ENCODE peak calls at places on chromosomes 6 and 20, in seven cellular contexts. E is lower lobe of right lung, C is mesenchymal stem cell, V is NB4, Y is foreskin fibroblast, T is psoas muscle, U is cardiac muscle cell. M is an unnamed sample.

GRCh38 chr20:51318058-51318960 is 224.2 kb downstream of the NFATC2 start:
- DNase-seq in E (peak), C (no peak), V (peak), Y (no peak), T (no peak), U (peak), M (no peak)

GRCh38 chr6:149534742-149535141 is 11.1 kb downstream of the PPIL4 start:
- DNase-seq in E (no peak), C (no peak), V (no peak), Y (no peak), T (no peak), U (no peak), M (no peak)

GRCh38 chr6:161459008-161459407 is 185.1 kb upstream of the AGPAT4 start:
- DNase-seq in E (no peak), C (no peak), V (no peak), Y (no peak), T (no peak), U (no peak), M (no peak)

GRCh38 chr6:137805622-137806021 is 61.4 kb upstream of the TNFAIP3 start:
- DNase-seq in E (no peak), C (peak), V (no peak), Y (no peak), T (peak), U (no peak), M (no peak)

GRCh38 chr20:47905628-47906487 is 120.6 kb upstream of the SULF2 start:
- DNase-seq in E (no peak), C (no peak), V (no peak), Y (no peak), T (no peak), U (no peak), M (no peak)

GRCh38 chr20:44692932-44693476 is 22.2 kb upstream of the CCN5 start:
- DNase-seq in E (no peak), C (peak), V (no peak), Y (peak), T (peak), U (no peak), M (peak)

GRCh38 chr6:34630040-34630439 is 66.5 kb downstream of the ILRUN start:
- DNase-seq in E (no peak), C (peak), V (no peak), Y (peak), T (no peak), U (no peak), M (peak)

GRCh38 chr6:110325197-110325596 is 33.0 kb downstream of the METTL24 start:
- DNase-seq in E (no peak), C (peak), V (no peak), Y (peak), T (no peak), U (no peak), M (peak)

GRCh38 chr6:119112856-119113530 is 34.5 kb upstream of the FAM184A start:
- DNase-seq in E (no peak), C (no peak), V (peak), Y (no peak), T (no peak), U (no peak), M (no peak)

GRCh38 chr20:37776049-37776448 is 82.2 kb downstream of the CTNNBL1 start:
- DNase-seq in E (no peak), C (no peak), V (no peak), Y (no peak), T (no peak), U (no peak), M (no peak)

GRCh38 chr20:57856658-57857057 is 146.8 kb upstream of the PMEPA1 start:
- DNase-seq in E (no peak), C (no peak), V (no peak), Y (no peak), T (no peak), U (no peak), M (no peak)

GRCh38 chr20:57857118-57857517 is 147.3 kb upstream of the PMEPA1 start:
- DNase-seq in E (no peak), C (no peak), V (no peak), Y (no peak), T (no peak), U (no peak), M (no peak)

GRCh38 chr20:57860576-57860975 is 150.8 kb upstream of the PMEPA1 start:
- DNase-seq in E (no peak), C (no peak), V (no peak), Y (no peak), T (no peak), U (no peak), M (no peak)

DNA sequence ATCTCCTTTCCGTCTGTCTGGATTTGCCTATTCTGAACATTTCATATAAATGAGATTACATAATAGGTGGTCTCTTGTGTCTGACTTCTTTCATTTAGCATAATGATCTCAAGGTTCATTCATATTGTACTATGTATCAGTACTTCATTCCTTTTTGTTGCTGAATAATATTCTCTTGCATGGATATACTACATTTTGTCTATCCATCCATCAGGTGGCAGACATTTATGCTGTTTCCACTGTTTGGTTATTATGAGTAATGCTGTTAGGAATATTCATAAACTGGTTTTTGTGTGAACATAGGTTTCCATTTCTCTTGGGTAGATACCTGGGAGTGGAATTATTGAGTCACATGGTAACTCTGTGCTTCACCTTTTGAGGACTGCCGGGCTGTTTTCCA is 148.2 kb upstream of the PMEPA1 start:
- DNase-seq in E (no peak), C (no peak), V (no peak), Y (no peak), T (no peak), U (no peak), M (no peak)
- H3K4me3 ChIP-seq in E (no peak), C (no peak), V (no peak), Y (no peak), T (no peak), U (no peak), M (no peak)

GRCh38 chr6:37705239-37706051 is 7.8 kb upstream of the MDGA1 start:
- DNase-seq in E (peak), C (peak), V (peak), Y (peak), T (peak), U (peak), M (peak)
- H3K4me3 ChIP-seq in E (peak), C (peak), V (peak), Y (peak), T (peak), U (peak), M (peak)

GRCh38 chr6:27314046-27314445 is 2.0 kb upstream of the POM121L2 start:
- DNase-seq in E (no peak), C (no peak), V (no peak), Y (no peak), T (no peak), U (no peak), M (no peak)

GRCh38 chr6:27311806-27312145 is 297 bp downstream of the POM121L2 start:
- DNase-seq in E (no peak), C (no peak), V (no peak), Y (no peak), T (no peak), U (no peak), M (no peak)

GRCh38 chr6:27312146-27312949 is at the start of gene POM121L2:
- DNase-seq in E (peak), C (peak), V (peak), Y (peak), T (no peak), U (peak), M (peak)

GRCh38 chr6:27312950-27313271 is 838 bp upstream of the POM121L2 start:
- DNase-seq in E (no peak), C (no peak), V (no peak), Y (no peak), T (no peak), U (no peak), M (no peak)
- H3K4me3 ChIP-seq in E (peak), C (peak), V (peak), Y (peak), T (peak), U (peak), M (peak)

GRCh38 chr6:140061422-140062041 is 687.1 kb upstream of the CITED2 start:
- DNase-seq in E (no peak), C (no peak), V (no peak), Y (no peak), T (no peak), U (no peak), M (no peak)
- H3K4me3 ChIP-seq in E (no peak), C (no peak), V (no peak), Y (no peak), T (no peak), U (no peak), M (no peak)

GRCh38 chr20:53580376-53581111 is 13.1 kb downstream of the ZNF217 start:
- DNase-seq in E (no peak), C (no peak), V (no peak), Y (no peak), T (no peak), U (no peak), M (no peak)
- H3K4me3 ChIP-seq in E (peak), C (peak), V (peak), Y (peak), T (no peak), U (no peak), M (no peak)

DNA sequence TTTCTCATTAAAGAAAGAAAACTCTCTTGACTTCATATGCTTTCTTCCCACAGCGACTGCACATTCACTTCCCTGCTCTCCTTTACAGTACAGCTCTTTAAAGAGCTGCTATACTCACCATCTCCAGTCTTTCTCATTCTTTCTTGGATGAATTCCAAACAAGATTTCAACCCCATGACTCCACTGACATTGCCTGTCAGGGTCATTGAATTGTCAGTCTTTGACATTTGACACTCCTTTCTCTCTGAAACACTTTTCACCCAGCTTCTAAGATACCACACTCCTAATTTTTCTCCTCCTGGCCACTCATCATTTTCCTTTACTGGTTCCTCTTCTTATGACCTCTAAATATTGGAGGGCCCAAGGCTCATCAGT is 811 bp upstream of the ARMH2 start:
- DNase-seq in E (no peak), C (no peak), V (no peak), Y (peak), T (no peak), U (no peak), M (no peak)
- H3K4me3 ChIP-seq in E (no peak), C (no peak), V (no peak), Y (no peak), T (no peak), U (no peak), M (no peak)

M was measured in astrocyte of the spinal cord.